ENCODE peak calls at places on chromosomes 1 and 21, in nine cellular contexts. One of them, this sample, is unnamed.

GRCh38 chr21:45318146-45318555 is 30.5 kb upstream of the POFUT2 start:
- DNase-seq in fibroblast of mammary gland: no peak
- DNase-seq in AG04450: no peak
- DNase-seq in mucosa of descending colon: no peak
- DNase-seq in transverse colon: no peak
- DNase-seq in tibial nerve: no peak
- DNase-seq in GM12865: no peak
- DNase-seq in LNCaP clone FGC: no peak
- DNase-seq in stomach: no peak
- DNase-seq in this sample: no peak

GRCh38 chr1:37158113-37158749 is 123.9 kb upstream of the GRIK3 start:
- DNase-seq in mucosa of descending colon: no peak
- DNase-seq in transverse colon: no peak
- DNase-seq in stomach: no peak
- DNase-seq in fibroblast of mammary gland: no peak
- DNase-seq in GM12865: no peak
- DNase-seq in tibial nerve: no peak
- DNase-seq in AG04450: no peak
- DNase-seq in LNCaP clone FGC: no peak
- DNase-seq in this sample: no peak

GRCh38 chr1:18529714-18530113 is 49.0 kb downstream of the KLHDC7A start:
- DNase-seq in mucosa of descending colon: no peak
- DNase-seq in AG04450: no peak
- DNase-seq in transverse colon: no peak
- DNase-seq in tibial nerve: no peak
- DNase-seq in stomach: no peak
- DNase-seq in GM12865: no peak
- DNase-seq in LNCaP clone FGC: no peak
- DNase-seq in fibroblast of mammary gland: no peak
- DNase-seq in this sample: no peak

GRCh38 chr1:1234180-1234808 is 2.3 kb downstream of the B3GALT6 start:
- DNase-seq in LNCaP clone FGC: no peak
- DNase-seq in AG04450: no peak
- DNase-seq in tibial nerve: no peak
- DNase-seq in stomach: no peak
- DNase-seq in fibroblast of mammary gland: no peak
- DNase-seq in mucosa of descending colon: no peak
- DNase-seq in transverse colon: no peak
- DNase-seq in GM12865: no peak
- DNase-seq in this sample: no peak

GRCh38 chr1:111234258-111234657 is 6.7 kb downstream of the CHI3L2 start:
- DNase-seq in fibroblast of mammary gland: peak
- DNase-seq in mucosa of descending colon: no peak
- DNase-seq in GM12865: no peak
- DNase-seq in transverse colon: no peak
- DNase-seq in AG04450: no peak
- DNase-seq in LNCaP clone FGC: no peak
- DNase-seq in tibial nerve: no peak
- DNase-seq in stomach: no peak
- DNase-seq in this sample: no peak

GRCh38 chr1:39671793-39672550 is at the start of gene NT5C1A:
- DNase-seq in LNCaP clone FGC: no peak
- DNase-seq in tibial nerve: no peak
- DNase-seq in stomach: peak
- DNase-seq in GM12865: peak
- DNase-seq in mucosa of descending colon: no peak
- DNase-seq in fibroblast of mammary gland: no peak
- DNase-seq in AG04450: no peak
- DNase-seq in transverse colon: peak
- DNase-seq in this sample: no peak

GRCh38 chr21:37490084-37490483 is 123.5 kb downstream of the DYRK1A start:
- DNase-seq in LNCaP clone FGC: no peak
- DNase-seq in transverse colon: no peak
- DNase-seq in AG04450: no peak
- DNase-seq in GM12865: no peak
- DNase-seq in mucosa of descending colon: no peak
- DNase-seq in fibroblast of mammary gland: no peak
- DNase-seq in stomach: no peak
- DNase-seq in tibial nerve: no peak
- DNase-seq in this sample: no peak

GRCh38 chr1:17837631-17838030 is 82.5 kb downstream of the ACTL8 start:
- DNase-seq in AG04450: no peak
- DNase-seq in stomach: no peak
- DNase-seq in LNCaP clone FGC: no peak
- DNase-seq in fibroblast of mammary gland: peak
- DNase-seq in mucosa of descending colon: no peak
- DNase-seq in GM12865: no peak
- DNase-seq in transverse colon: no peak
- DNase-seq in tibial nerve: no peak
- DNase-seq in this sample: no peak

GRCh38 chr1:43358746-43359693 is at the start of gene CDC20:
- DNase-seq in tibial nerve: peak
- DNase-seq in GM12865: peak
- DNase-seq in LNCaP clone FGC: peak
- DNase-seq in fibroblast of mammary gland: peak
- DNase-seq in transverse colon: peak
- DNase-seq in mucosa of descending colon: peak
- DNase-seq in stomach: peak
- DNase-seq in AG04450: peak
- DNase-seq in this sample: peak

GRCh38 chr1:110750446-110751029 is 75.8 kb upstream of the KCNA3 start:
- DNase-seq in fibroblast of mammary gland: no peak
- DNase-seq in AG04450: no peak
- DNase-seq in mucosa of descending colon: no peak
- DNase-seq in LNCaP clone FGC: no peak
- DNase-seq in tibial nerve: no peak
- DNase-seq in transverse colon: no peak
- DNase-seq in GM12865: no peak
- DNase-seq in stomach: no peak
- DNase-seq in this sample: no peak

GRCh38 chr1:155648207-155649147 is 38.5 kb downstream of the MSTO1 start:
- DNase-seq in fibroblast of mammary gland: peak
- DNase-seq in stomach: peak
- DNase-seq in tibial nerve: no peak
- DNase-seq in AG04450: peak
- DNase-seq in GM12865: no peak
- DNase-seq in transverse colon: no peak
- DNase-seq in LNCaP clone FGC: peak
- DNase-seq in mucosa of descending colon: peak
- DNase-seq in this sample: peak

GRCh38 chr1:212635141-212635601 is 26.6 kb downstream of the ATF3 start:
- DNase-seq in fibroblast of mammary gland: no peak
- DNase-seq in transverse colon: no peak
- DNase-seq in LNCaP clone FGC: no peak
- DNase-seq in tibial nerve: no peak
- DNase-seq in stomach: no peak
- DNase-seq in AG04450: no peak
- DNase-seq in GM12865: peak
- DNase-seq in mucosa of descending colon: no peak
- DNase-seq in this sample: peak

DNA sequence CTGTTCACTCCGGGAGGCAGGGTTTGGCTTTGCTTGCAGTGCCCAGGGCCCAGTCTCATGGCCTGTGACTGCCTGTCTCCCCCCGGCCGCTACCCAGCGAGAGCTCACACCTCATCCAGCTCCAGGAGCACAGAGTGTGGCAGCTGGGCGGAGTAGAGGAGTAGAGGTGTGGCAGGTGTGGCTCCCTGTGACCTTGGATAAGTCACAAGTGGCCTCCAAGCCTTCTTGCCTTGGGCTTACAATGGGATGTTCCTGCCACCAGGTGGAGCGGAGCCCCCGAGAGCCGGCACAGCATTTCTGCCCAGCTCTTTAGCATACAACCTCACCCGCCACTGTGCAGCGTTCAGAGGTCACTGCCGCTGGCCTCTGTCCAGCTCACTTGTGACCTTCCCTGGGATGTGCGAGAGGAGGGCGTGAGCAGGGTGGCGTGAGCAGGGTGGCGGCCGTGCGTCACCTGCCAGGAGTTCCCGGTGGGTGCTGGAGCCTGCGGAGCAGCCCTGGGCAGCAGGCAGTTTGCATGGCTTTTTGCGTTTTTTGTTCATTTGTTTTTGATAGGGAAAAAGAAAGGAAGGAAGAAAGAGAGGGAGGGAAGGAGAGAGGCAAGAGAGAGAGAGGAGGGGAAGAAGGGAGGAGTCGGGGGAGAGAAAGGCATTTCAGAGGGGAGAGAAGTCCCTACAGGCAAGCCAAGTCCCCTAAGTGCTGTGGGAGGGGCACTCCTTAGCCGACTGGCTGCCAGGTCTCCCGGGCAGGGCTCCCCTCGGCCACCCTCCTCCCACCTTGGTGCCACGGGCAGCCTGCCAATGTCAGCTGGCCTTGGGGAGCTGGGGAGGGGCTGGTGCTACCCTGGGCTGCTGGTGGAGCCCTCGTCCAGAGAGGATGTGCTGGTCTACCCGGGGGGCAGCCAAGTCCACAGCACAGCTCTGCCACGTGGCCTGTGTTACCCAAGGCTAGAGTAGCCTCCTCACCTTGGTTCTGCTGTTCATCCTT is 42.6 kb downstream of the CRYAA start:
- DNase-seq in mucosa of descending colon: peak
- DNase-seq in stomach: peak
- DNase-seq in fibroblast of mammary gland: no peak
- DNase-seq in tibial nerve: peak
- DNase-seq in GM12865: peak
- DNase-seq in LNCaP clone FGC: no peak
- DNase-seq in AG04450: no peak
- DNase-seq in transverse colon: peak
- DNase-seq in this sample: no peak
- TF ChIP-seq CTCF in mucosa of descending colon: no peak
- TF ChIP-seq CTCF in stomach: peak
- TF ChIP-seq CTCF in fibroblast of mammary gland: no peak
- TF ChIP-seq CTCF in tibial nerve: peak
- TF ChIP-seq CTCF in GM12865: peak
- TF ChIP-seq CTCF in LNCaP clone FGC: no peak
- TF ChIP-seq CTCF in AG04450: peak
- TF ChIP-seq CTCF in transverse colon: peak
- TF ChIP-seq CTCF in this sample: peak

GRCh38 chr1:161770250-161770649 is 4.1 kb downstream of the ATF6 start:
- DNase-seq in mucosa of descending colon: no peak
- DNase-seq in transverse colon: no peak
- DNase-seq in stomach: no peak
- DNase-seq in fibroblast of mammary gland: no peak
- DNase-seq in LNCaP clone FGC: no peak
- DNase-seq in AG04450: no peak
- DNase-seq in GM12865: no peak
- DNase-seq in tibial nerve: no peak
- DNase-seq in this sample: no peak

GRCh38 chr1:161768986-161769672 is 3.0 kb downstream of the ATF6 start:
- DNase-seq in AG04450: no peak
- DNase-seq in GM12865: no peak
- DNase-seq in tibial nerve: no peak
- DNase-seq in LNCaP clone FGC: no peak
- DNase-seq in stomach: no peak
- DNase-seq in fibroblast of mammary gland: no peak
- DNase-seq in mucosa of descending colon: no peak
- DNase-seq in transverse colon: no peak
- DNase-seq in this sample: peak

GRCh38 chr1:161771973-161772372 is 5.9 kb downstream of the ATF6 start:
- DNase-seq in AG04450: no peak
- DNase-seq in mucosa of descending colon: no peak
- DNase-seq in GM12865: no peak
- DNase-seq in LNCaP clone FGC: no peak
- DNase-seq in fibroblast of mammary gland: no peak
- DNase-seq in tibial nerve: no peak
- DNase-seq in stomach: no peak
- DNase-seq in transverse colon: no peak
- DNase-seq in this sample: no peak

GRCh38 chr1:161772397-161772796 is 6.3 kb downstream of the ATF6 start:
- DNase-seq in stomach: no peak
- DNase-seq in AG04450: no peak
- DNase-seq in fibroblast of mammary gland: no peak
- DNase-seq in mucosa of descending colon: no peak
- DNase-seq in GM12865: no peak
- DNase-seq in tibial nerve: no peak
- DNase-seq in LNCaP clone FGC: no peak
- DNase-seq in transverse colon: no peak
- DNase-seq in this sample: peak

DNA sequence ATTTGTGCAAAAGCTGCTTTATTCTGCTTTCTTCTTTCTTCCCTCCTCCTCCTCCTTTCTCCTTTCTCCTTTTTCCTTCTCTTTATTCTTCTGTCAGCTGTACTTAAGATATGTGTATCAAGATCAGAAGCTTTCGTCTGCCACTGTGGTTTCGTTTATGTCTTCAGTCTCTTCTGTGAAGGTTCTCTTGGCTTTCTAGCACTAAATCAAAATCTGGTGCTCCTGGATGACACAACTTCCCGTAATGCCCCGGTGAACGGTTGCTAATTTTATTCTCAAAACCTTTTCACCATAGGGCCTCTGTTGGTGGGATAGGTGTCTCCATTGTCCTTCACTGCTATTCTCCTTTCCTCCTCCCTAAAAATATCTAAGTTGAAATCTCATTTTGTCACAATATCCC is 5.0 kb downstream of the ATF6 start:
- DNase-seq in mucosa of descending colon: no peak
- DNase-seq in stomach: no peak
- DNase-seq in GM12865: no peak
- DNase-seq in tibial nerve: no peak
- DNase-seq in transverse colon: no peak
- DNase-seq in LNCaP clone FGC: no peak
- DNase-seq in fibroblast of mammary gland: no peak
- DNase-seq in AG04450: no peak
- DNase-seq in this sample: no peak
- H3K4me3 ChIP-seq in mucosa of descending colon: no peak
- H3K4me3 ChIP-seq in stomach: no peak
- H3K4me3 ChIP-seq in GM12865: no peak
- H3K4me3 ChIP-seq in tibial nerve: no peak
- H3K4me3 ChIP-seq in transverse colon: no peak
- H3K4me3 ChIP-seq in LNCaP clone FGC: no peak
- H3K4me3 ChIP-seq in fibroblast of mammary gland: no peak
- H3K4me3 ChIP-seq in AG04450: no peak
- H3K4me3 ChIP-seq in this sample: no peak

GRCh38 chr1:94012686-94013330 is 103.6 kb upstream of the GCLM start:
- DNase-seq in mucosa of descending colon: no peak
- DNase-seq in LNCaP clone FGC: no peak
- DNase-seq in transverse colon: no peak
- DNase-seq in stomach: no peak
- DNase-seq in fibroblast of mammary gland: no peak
- DNase-seq in AG04450: no peak
- DNase-seq in tibial nerve: no peak
- DNase-seq in GM12865: no peak
- DNase-seq in this sample: no peak
- TF ChIP-seq CTCF in mucosa of descending colon: no peak
- TF ChIP-seq CTCF in LNCaP clone FGC: no peak
- TF ChIP-seq CTCF in transverse colon: no peak
- TF ChIP-seq CTCF in stomach: no peak
- TF ChIP-seq CTCF in fibroblast of mammary gland: no peak
- TF ChIP-seq CTCF in AG04450: no peak
- TF ChIP-seq CTCF in tibial nerve: no peak
- TF ChIP-seq CTCF in GM12865: no peak
- TF ChIP-seq CTCF in this sample: no peak

DNA sequence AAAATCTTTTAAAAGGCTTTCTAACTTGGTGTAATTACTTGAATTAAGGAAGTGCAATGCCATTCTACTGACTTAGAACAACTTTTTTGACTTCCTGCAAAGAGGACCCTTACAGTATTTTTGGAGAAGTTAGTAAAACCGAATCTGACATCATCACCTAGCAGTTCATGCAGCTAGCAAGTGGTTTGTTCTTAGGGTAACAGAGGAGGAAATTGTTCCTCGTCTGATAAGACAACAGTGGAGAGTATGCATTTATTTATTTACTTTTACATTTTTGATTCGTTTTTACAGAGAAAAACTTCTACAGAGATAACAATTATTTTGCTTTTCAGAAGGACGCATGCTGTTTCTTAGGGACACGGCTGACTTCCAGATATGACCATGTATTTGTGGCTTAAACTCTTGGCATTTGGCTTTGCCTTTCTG is at the start of gene PTPRC:
- DNase-seq in tibial nerve: no peak
- DNase-seq in mucosa of descending colon: no peak
- DNase-seq in stomach: no peak
- DNase-seq in LNCaP clone FGC: no peak
- DNase-seq in AG04450: no peak
- DNase-seq in fibroblast of mammary gland: no peak
- DNase-seq in transverse colon: no peak
- DNase-seq in GM12865: peak
- DNase-seq in this sample: no peak
- H3K4me3 ChIP-seq in tibial nerve: peak
- H3K4me3 ChIP-seq in mucosa of descending colon: no peak
- H3K4me3 ChIP-seq in stomach: peak
- H3K4me3 ChIP-seq in LNCaP clone FGC: no peak
- H3K4me3 ChIP-seq in AG04450: no peak
- H3K4me3 ChIP-seq in fibroblast of mammary gland: no peak
- H3K4me3 ChIP-seq in transverse colon: peak
- H3K4me3 ChIP-seq in GM12865: peak
- H3K4me3 ChIP-seq in this sample: no peak

This sample was measured in choroid plexus epithelial cell.